ENCODE peak calls at places on chromosomes 2 and 18, in seven cellular contexts. V, X, Q, L, B, D and Z are unnamed samples.

GRCh38 chr2:112821142-112821541 is 15.4 kb downstream of the IL1B start:
- DNase-seq in V (no peak), X (no peak), Q (no peak), L (peak), B (peak), D (no peak), Z (no peak)

GRCh38 chr2:9820020-9820973 is 23.0 kb upstream of the TAF1B start:
- DNase-seq in V (no peak), X (peak), Q (peak), L (no peak), B (no peak), D (no peak), Z (no peak)

GRCh38 chr18:48799724-48800315 is 150.9 kb downstream of the SMAD7 start:
- DNase-seq in V (no peak), X (peak), Q (no peak), L (no peak), B (no peak), D (no peak), Z (no peak)

GRCh38 chr2:99032786-99033185 is 96.8 kb upstream of the CRACDL start:
- DNase-seq in V (no peak), X (no peak), Q (peak), L (no peak), B (no peak), D (no peak), Z (no peak)

GRCh38 chr2:7933665-7934064 is 748.2 kb upstream of the ID2 start:
- DNase-seq in V (no peak), X (no peak), Q (no peak), L (no peak), B (no peak), D (no peak), Z (no peak)

GRCh38 chr2:196336715-196337617 is 165.6 kb upstream of the STK17B start:
- DNase-seq in V (peak), X (no peak), Q (peak), L (no peak), B (peak), D (peak), Z (peak)

GRCh38 chr2:232898592-232899541 is 28.8 kb downstream of the SNORC start:
- DNase-seq in V (no peak), X (no peak), Q (no peak), L (no peak), B (no peak), D (no peak), Z (no peak)

GRCh38 chr2:44130441-44130840 is 38.2 kb upstream of the PPM1B start:
- DNase-seq in V (no peak), X (no peak), Q (peak), L (no peak), B (no peak), D (no peak), Z (no peak)

GRCh38 chr2:128445533-128445900 is 126.8 kb upstream of the HS6ST1 start:
- DNase-seq in V (no peak), X (peak), Q (no peak), L (no peak), B (no peak), D (no peak), Z (no peak)

GRCh38 chr2:43448822-43449110 is 147.1 kb downstream of the THADA start:
- DNase-seq in V (no peak), X (no peak), Q (no peak), L (no peak), B (no peak), D (no peak), Z (no peak)

GRCh38 chr18:23563377-23564043 is 22.8 kb downstream of the NPC1 start:
- DNase-seq in V (no peak), X (no peak), Q (peak), L (no peak), B (no peak), D (no peak), Z (peak)

GRCh38 chr2:64455545-64455944 is 1.6 kb downstream of the LGALSL start:
- DNase-seq in V (no peak), X (no peak), Q (no peak), L (no peak), B (no peak), D (no peak), Z (no peak)

GRCh38 chr2:157890960-157891629 is 15.0 kb upstream of the ACVR1 start:
- DNase-seq in V (no peak), X (no peak), Q (no peak), L (no peak), B (no peak), D (no peak), Z (no peak)

GRCh38 chr2:104919127-104919526 is 65.2 kb downstream of the POU3F3 start:
- DNase-seq in V (no peak), X (no peak), Q (no peak), L (no peak), B (no peak), D (no peak), Z (no peak)

GRCh38 chr2:69514406-69514805 is 77.2 kb upstream of the NFU1 start:
- DNase-seq in V (no peak), X (no peak), Q (peak), L (no peak), B (no peak), D (no peak), Z (no peak)

GRCh38 chr18:79607361-79607930 is 72.2 kb upstream of the CTDP1 start:
- DNase-seq in V (no peak), X (peak), Q (no peak), L (no peak), B (no peak), D (no peak), Z (no peak)

GRCh38 chr2:100703744-100704143 is 116.2 kb upstream of the NPAS2 start:
- DNase-seq in V (no peak), X (no peak), Q (no peak), L (no peak), B (no peak), D (no peak), Z (no peak)

GRCh38 chr18:46152436-46152807 is 48.2 kb downstream of the HAUS1 start:
- DNase-seq in V (no peak), X (peak), Q (peak), L (no peak), B (no peak), D (no peak), Z (no peak)

GRCh38 chr2:69177785-69178636 is 165.0 kb downstream of the ANTXR1 start:
- DNase-seq in V (no peak), X (peak), Q (peak), L (peak), B (no peak), D (peak), Z (no peak)

GRCh38 chr18:13603304-13604019 is 122.9 kb downstream of the FAM210A start:
- DNase-seq in V (no peak), X (no peak), Q (no peak), L (no peak), B (no peak), D (no peak), Z (no peak)

GRCh38 chr2:79935771-79936657 is 368.5 kb downstream of the LRRTM1 start:
- DNase-seq in V (peak), X (peak), Q (peak), L (peak), B (no peak), D (peak), Z (no peak)

GRCh38 chr2:130854301-130854700 is 17.6 kb downstream of the ARHGEF4 start:
- DNase-seq in V (no peak), X (no peak), Q (no peak), L (no peak), B (no peak), D (no peak), Z (no peak)

GRCh38 chr2:18682681-18683080 is 93.3 kb upstream of the NT5C1B start:
- DNase-seq in V (no peak), X (no peak), Q (no peak), L (no peak), B (no peak), D (no peak), Z (no peak)

GRCh38 chr2:140472676-140473075 is 1658.1 kb downstream of the LRP1B start:
- DNase-seq in V (no peak), X (no peak), Q (no peak), L (no peak), B (no peak), D (no peak), Z (no peak)

GRCh38 chr2:222959358-222959757 is 92.6 kb upstream of the KCNE4 start:
- DNase-seq in V (no peak), X (no peak), Q (peak), L (no peak), B (no peak), D (no peak), Z (no peak)

GRCh38 chr2:197993830-197994229 is 189.4 kb downstream of the PLCL1 start:
- DNase-seq in V (no peak), X (no peak), Q (peak), L (no peak), B (no peak), D (no peak), Z (no peak)

GRCh38 chr18:76545433-76546281 is 50.6 kb upstream of the ZNF516 start:
- DNase-seq in V (no peak), X (no peak), Q (no peak), L (no peak), B (no peak), D (no peak), Z (no peak)

GRCh38 chr18:28626757-28627156 is 449.8 kb upstream of the CDH2 start:
- DNase-seq in V (no peak), X (no peak), Q (no peak), L (no peak), B (no peak), D (no peak), Z (no peak)